ENCODE peak calls at places on chromosome 14, in four cellular contexts. K is colonic mucosa, F is adrenal gland, I is cardiac fibroblast. S is an unnamed sample.

GRCh38 chr14:31582286-31582691 is 21.1 kb downstream of the NUBPL start:
- DNase-seq in K (no peak), F (peak; percentile 29), I (peak; percentile 85), S (peak; percentile 50)

GRCh38 chr14:105486333-105486973 is at the start of gene CRIP1:
- DNase-seq in K (peak; percentile 55), F (no peak), I (no peak), S (no peak)

GRCh38 chr14:90828642-90829487 is 12.6 kb upstream of the TTC7B start:
- DNase-seq in K (no peak), F (no peak), I (no peak), S (no peak)

GRCh38 chr14:91509083-91509877 is 830 bp downstream of the PPP4R3A start:
- DNase-seq in K (peak; percentile 47), F (peak; percentile 63), I (peak; percentile 20), S (no peak)

GRCh38 chr14:63893701-63894458 is 41.1 kb downstream of the SYNE2 start:
- DNase-seq in K (no peak), F (peak; percentile 35), I (peak; percentile 98), S (peak; percentile 90)

GRCh38 chr14:77128414-77128891 is 13.1 kb downstream of the ZDHHC22 start:
- DNase-seq in K (no peak), F (no peak), I (no peak), S (peak; percentile 22)

GRCh38 chr14:76186318-76187027 is 34.8 kb downstream of the GPATCH2L start:
- DNase-seq in K (no peak), F (no peak), I (no peak), S (no peak)

GRCh38 chr14:101473795-101474562 is 87.3 kb upstream of the DIO3 start:
- DNase-seq in K (no peak), F (no peak), I (no peak), S (no peak)

GRCh38 chr14:101964297-101965144 is at the start of gene DYNC1H1:
- DNase-seq in K (peak; percentile 90), F (peak; percentile 97), I (peak; percentile 99), S (peak; percentile 93)

GRCh38 chr14:102774391-102775153 is 2.7 kb upstream of the TRAF3 start:
- DNase-seq in K (peak; percentile 72), F (peak; percentile 58), I (peak; percentile 71), S (peak; percentile 69)

GRCh38 chr14:103260629-103261124 is 73.4 kb upstream of the EIF5 start:
- DNase-seq in K (peak; percentile 69), F (peak; percentile 38), I (peak; percentile 73), S (peak; percentile 3)

GRCh38 chr14:59343585-59343984 is 121.6 kb downstream of the GPR135 start:
- DNase-seq in K (no peak), F (no peak), I (no peak), S (no peak)

GRCh38 chr14:63383776-63384367 is 65.1 kb upstream of the GPHB5 start:
- DNase-seq in K (no peak), F (no peak), I (no peak), S (no peak)

GRCh38 chr14:92470215-92470614 is 43.4 kb upstream of the RIN3 start:
- DNase-seq in K (no peak), F (no peak), I (no peak), S (peak; percentile 53)

GRCh38 chr14:85934886-85935254 is 404.9 kb downstream of the FLRT2 start:
- DNase-seq in K (no peak), F (no peak), I (no peak), S (no peak)

GRCh38 chr14:105098316-105098715 is 33.1 kb upstream of the GPR132 start:
- DNase-seq in K (no peak), F (no peak), I (no peak), S (no peak)

GRCh38 chr14:37969511-37969979 is 238.2 kb upstream of the SSTR1 start:
- DNase-seq in K (no peak), F (no peak), I (no peak), S (no peak)

GRCh38 chr14:61524211-61524806 is 171.0 kb upstream of the HIF1A start:
- DNase-seq in K (peak; percentile 78), F (peak; percentile 70), I (peak; percentile 87), S (no peak)

GRCh38 chr14:56172074-56172473 is 53.9 kb downstream of the PELI2 start:
- DNase-seq in K (no peak), F (no peak), I (no peak), S (no peak)

GRCh38 chr14:22850944-22851790 is 14.8 kb downstream of the MMP14 start:
- DNase-seq in K (peak; percentile 64), F (peak; percentile 94), I (peak; percentile 97), S (peak; percentile 89)

GRCh38 chr14:93675651-93676050 is 112.6 kb downstream of the PRIMA1 start:
- DNase-seq in K (no peak), F (no peak), I (no peak), S (no peak)

GRCh38 chr14:68736519-68736918 is 56.3 kb downstream of the ZFP36L1 start:
- DNase-seq in K (no peak), F (no peak), I (peak; percentile 28), S (no peak)

GRCh38 chr14:50997712-50998111 is 53.4 kb upstream of the PYGL start:
- DNase-seq in K (no peak), F (no peak), I (no peak), S (no peak)

GRCh38 chr14:73264896-73265720 is 27.8 kb downstream of the PAPLN start:
- DNase-seq in K (no peak), F (peak; percentile 8), I (no peak), S (no peak)

GRCh38 chr14:80164991-80165390 is 46.3 kb downstream of the DIO2 start:
- DNase-seq in K (no peak), F (no peak), I (no peak), S (no peak)

GRCh38 chr14:81275995-81276698 is 55.4 kb upstream of the GTF2A1 start:
- DNase-seq in K (no peak), F (no peak), I (no peak), S (no peak)

GRCh38 chr14:100192250-100192671 is 32.8 kb upstream of the DEGS2 start:
- DNase-seq in K (peak; percentile 27), F (peak; percentile 49), I (no peak), S (no peak)

GRCh38 chr14:55571125-55571889 is 8.7 kb upstream of the KTN1 start:
- DNase-seq in K (no peak), F (no peak), I (no peak), S (no peak)

GRCh38 chr14:98926151-98926550 is 345.8 kb downstream of the BCL11B start:
- DNase-seq in K (no peak), F (no peak), I (no peak), S (no peak)

GRCh38 chr14:104250175-104250574 is 111.8 kb downstream of the KIF26A start:
- DNase-seq in K (no peak), F (no peak), I (no peak), S (no peak)

GRCh38 chr14:59342108-59342507 is 123.1 kb downstream of the GPR135 start:
- DNase-seq in K (no peak), F (no peak), I (no peak), S (no peak)

GRCh38 chr14:72443991-72444431 is 449.9 kb downstream of the DPF3 start:
- DNase-seq in K (no peak), F (no peak), I (no peak), S (no peak)

GRCh38 chr14:104659764-104660523 is 29.5 kb upstream of the INF2 start:
- DNase-seq in K (no peak), F (no peak), I (no peak), S (no peak)

GRCh38 chr14:22533057-22533704 is 55.8 kb downstream of the DAD1 start:
- DNase-seq in K (no peak), F (no peak), I (no peak), S (no peak)

GRCh38 chr14:74568380-74568649 is 43.7 kb downstream of the LTBP2 start:
- DNase-seq in K (no peak), F (no peak), I (no peak), S (no peak)

GRCh38 chr14:74566174-74567125 is 45.6 kb downstream of the LTBP2 start:
- DNase-seq in K (no peak), F (no peak), I (peak; percentile 29), S (no peak)

GRCh38 chr14:74568896-74569295 is 43.1 kb downstream of the LTBP2 start:
- DNase-seq in K (peak; percentile 32), F (no peak), I (peak; percentile 67), S (no peak)

GRCh38 chr14:74567646-74568379 is 44.2 kb downstream of the LTBP2 start:
- DNase-seq in K (no peak), F (no peak), I (no peak), S (no peak)

GRCh38 chr14:74567219-74567618 is 44.8 kb downstream of the LTBP2 start:
- DNase-seq in K (no peak), F (no peak), I (no peak), S (no peak)
- H3K4me3 ChIP-seq in K (no peak overlapping the region), F (no peak overlapping the region), I (no peak overlapping the region), S (no peak overlapping the region)

DNA sequence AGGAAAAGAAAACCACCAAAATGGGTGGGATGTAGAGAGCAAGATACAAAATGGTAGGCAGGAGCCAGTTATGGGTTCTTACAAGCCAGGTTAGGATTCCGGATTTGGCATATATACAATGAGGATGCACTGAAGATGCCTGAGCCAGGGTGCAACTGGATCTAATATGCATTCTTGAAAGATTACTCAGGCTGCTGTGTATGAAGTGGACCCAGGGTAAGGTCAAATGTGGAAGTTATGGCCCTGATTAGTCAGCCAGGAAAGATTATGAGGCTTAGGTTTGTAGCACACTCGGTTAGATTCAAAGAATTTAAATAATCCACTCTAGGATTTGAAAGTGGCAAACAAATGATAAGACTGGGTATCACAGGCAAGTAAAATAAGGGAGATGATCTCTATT is 1750.7 kb upstream of the FLRT2 start:
- DNase-seq in K (no peak), F (peak; percentile 13), I (peak; percentile 8), S (no peak)
- TF ChIP-seq CTCF in K (no peak), F (no peak), I (no peak), S (no peak)

DNA sequence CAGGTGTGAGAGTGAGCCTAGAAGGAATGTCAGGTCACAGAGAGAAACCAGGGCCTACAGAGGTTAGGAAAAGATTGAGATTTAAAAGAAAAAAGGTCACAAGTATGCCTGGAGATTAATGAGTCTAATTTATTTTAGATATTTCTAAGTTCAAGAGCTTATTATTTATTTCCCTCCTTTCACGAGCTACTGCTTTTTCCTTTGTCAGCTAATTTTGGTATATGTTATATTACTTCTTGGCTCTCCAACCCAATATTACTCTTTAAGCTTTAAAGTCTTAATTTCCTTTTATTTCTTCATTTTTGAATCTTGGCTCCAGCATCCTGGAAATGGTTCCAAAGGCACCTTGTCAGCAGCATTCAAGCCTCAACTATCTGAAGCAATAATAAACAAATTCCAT is 109.5 kb upstream of the MIS18BP1 start:
- DNase-seq in K (no peak), F (no peak), I (no peak), S (no peak)
- H3K4me3 ChIP-seq in K (no peak overlapping the region), F (no peak overlapping the region), I (no peak overlapping the region), S (no peak overlapping the region)

DNA sequence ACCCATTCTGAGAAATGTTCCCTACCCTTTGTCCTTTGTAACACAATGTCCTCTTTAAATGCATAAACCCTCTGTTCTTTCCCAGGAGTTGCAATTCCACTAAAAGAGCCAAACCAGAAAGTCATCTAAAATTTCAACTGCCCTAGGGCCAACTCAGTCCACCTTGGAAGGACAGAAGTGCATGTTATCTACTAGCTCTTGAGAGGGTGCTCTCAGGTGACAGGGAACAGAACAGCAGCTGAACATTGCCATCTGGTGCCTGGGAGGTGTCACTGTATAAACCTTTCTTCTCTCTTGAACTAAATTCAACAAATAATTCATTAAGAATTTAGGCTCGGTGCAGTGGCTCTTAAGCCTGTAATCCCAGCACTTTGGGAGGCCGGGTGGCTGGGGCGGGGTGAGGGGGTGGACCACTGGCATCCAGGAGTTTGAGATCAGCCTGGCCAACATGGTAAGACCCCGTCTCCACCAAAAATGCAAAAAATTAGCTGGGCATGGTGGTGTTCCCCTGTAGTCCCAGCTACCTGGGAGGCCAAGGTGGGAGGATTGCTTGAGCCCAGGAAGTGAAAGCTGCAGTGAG is 10.3 kb upstream of the FERMT2 start:
- DNase-seq in K (peak; percentile 28), F (peak; percentile 44), I (peak; percentile 80), S (no peak)
- TF ChIP-seq CTCF in K (no peak), F (peak; percentile 43), I (peak; percentile 66), S (peak; percentile 57)

S was measured in astrocyte of the cerebellum.